ENCODE peak calls at places on chromosomes 11 and 22, in seven cellular contexts. C is psoas muscle; R is fibroblast of mammary gland; T is cardiac fibroblast; L is CD8-positive, alpha-beta T cell; M is dorsolateral prefrontal cortex; B is CD8-positive, alpha-beta memory T cell. O is an unnamed sample.

GRCh38 chr11:104918113-104918824 is 20.0 kb upstream of the CASP12 start:
- DNase-seq in R (peak), M (no peak), C (no peak), L (no peak), T (peak), B (no peak), O (no peak)

GRCh38 chr22:39900306-39901227 is at the start of gene GRAP2:
- DNase-seq in M (no peak), R (no peak), L (peak), B (peak), C (no peak), T (no peak), O (peak)

GRCh38 chr11:110305169-110306018 is 9.0 kb upstream of the RDX start:
- DNase-seq in L (no peak), T (peak), M (no peak), B (no peak), R (no peak), C (no peak), O (no peak)

GRCh38 chr11:68584097-68584496 is 100.2 kb upstream of the GAL start:
- DNase-seq in B (peak), L (peak), R (peak), M (no peak), C (peak), T (peak), O (peak)

GRCh38 chr11:77814848-77815247 is 5.7 kb downstream of the RSF1 start:
- DNase-seq in L (no peak), R (no peak), C (no peak), M (no peak), T (no peak), B (no peak), O (no peak)

GRCh38 chr22:28817919-28818859 is 17.8 kb upstream of the XBP1 start:
- DNase-seq in B (no peak), L (no peak), T (no peak), C (no peak), M (no peak), R (no peak), O (no peak)

GRCh38 chr22:20750461-20751184 is 23.3 kb upstream of the SERPIND1 start:
- DNase-seq in R (peak), B (no peak), M (peak), C (peak), L (no peak), T (peak), O (no peak)

GRCh38 chr11:112655386-112655785 is 305.8 kb upstream of the NCAM1 start:
- DNase-seq in T (peak), R (peak), C (peak), L (no peak), M (peak), B (no peak), O (no peak)

GRCh38 chr11:76589477-76589876 is 81.1 kb downstream of the LRRC32 start:
- DNase-seq in T (no peak), C (no peak), R (no peak), B (no peak), L (no peak), M (no peak), O (no peak)

GRCh38 chr22:29225422-29226090 is 19.9 kb downstream of the EMID1 start:
- DNase-seq in M (no peak), R (peak), C (peak), L (no peak), B (no peak), T (peak), O (no peak)

GRCh38 chr22:30079952-30080533 is at the start of gene HORMAD2:
- DNase-seq in T (peak), L (no peak), C (no peak), R (peak), B (no peak), M (peak), O (no peak)

GRCh38 chr11:3213659-3214419 is 4.8 kb downstream of the MRGPRG start:
- DNase-seq in C (peak), T (no peak), R (no peak), L (no peak), M (no peak), B (no peak), O (no peak)

GRCh38 chr11:119101367-119101758 is 290 bp downstream of the DPAGT1 start:
- DNase-seq in M (no peak), L (no peak), R (peak), C (no peak), T (no peak), B (no peak), O (no peak)

GRCh38 chr11:15816270-15816871 is 540.0 kb downstream of the SOX6 start:
- DNase-seq in R (peak), T (peak), B (no peak), C (no peak), L (no peak), M (no peak), O (no peak)

GRCh38 chr22:43483669-43484068 is 71.9 kb downstream of the MPPED1 start:
- DNase-seq in T (no peak), M (no peak), C (no peak), B (no peak), L (no peak), R (no peak), O (no peak)

GRCh38 chr11:62150887-62151736 is 27.3 kb downstream of the INCENP start:
- DNase-seq in M (peak), C (no peak), B (no peak), L (no peak), R (no peak), T (no peak), O (no peak)

GRCh38 chr11:18615628-18616392 is 16.2 kb downstream of the MISFA start:
- DNase-seq in T (peak), C (no peak), B (no peak), M (no peak), R (peak), L (no peak), O (no peak)

GRCh38 chr11:2713721-2714462 is 14.1 kb upstream of the KCNQ1OT1 start:
- DNase-seq in R (no peak), L (no peak), T (no peak), B (no peak), C (peak), M (no peak), O (no peak)

GRCh38 chr11:74138021-74138420 is 32.8 kb downstream of the C2CD3 start:
- DNase-seq in B (no peak), M (no peak), T (peak), C (no peak), L (no peak), R (no peak), O (no peak)

GRCh38 chr11:12102588-12103410 is 7.6 kb upstream of the MICAL2 start:
- DNase-seq in B (no peak), R (no peak), M (no peak), C (no peak), L (no peak), T (no peak), O (no peak)

GRCh38 chr11:47355283-47356128 is 3.0 kb upstream of the MYBPC3 start:
- DNase-seq in R (peak), B (no peak), L (no peak), C (peak), T (peak), M (peak), O (peak)

GRCh38 chr22:23121026-23121823 is 20.6 kb downstream of the RSPH14 start:
- DNase-seq in M (no peak), L (no peak), C (peak), B (no peak), T (peak), R (peak), O (no peak)

GRCh38 chr11:32071811-32072210 is 19.1 kb upstream of the RCN1 start:
- DNase-seq in T (peak), L (no peak), C (no peak), B (no peak), M (no peak), R (peak), O (no peak)

GRCh38 chr11:37984991-37985390 is 1387.0 kb upstream of the RAG2 start:
- DNase-seq in T (peak), B (no peak), M (no peak), L (no peak), R (no peak), C (no peak), O (no peak)

DNA sequence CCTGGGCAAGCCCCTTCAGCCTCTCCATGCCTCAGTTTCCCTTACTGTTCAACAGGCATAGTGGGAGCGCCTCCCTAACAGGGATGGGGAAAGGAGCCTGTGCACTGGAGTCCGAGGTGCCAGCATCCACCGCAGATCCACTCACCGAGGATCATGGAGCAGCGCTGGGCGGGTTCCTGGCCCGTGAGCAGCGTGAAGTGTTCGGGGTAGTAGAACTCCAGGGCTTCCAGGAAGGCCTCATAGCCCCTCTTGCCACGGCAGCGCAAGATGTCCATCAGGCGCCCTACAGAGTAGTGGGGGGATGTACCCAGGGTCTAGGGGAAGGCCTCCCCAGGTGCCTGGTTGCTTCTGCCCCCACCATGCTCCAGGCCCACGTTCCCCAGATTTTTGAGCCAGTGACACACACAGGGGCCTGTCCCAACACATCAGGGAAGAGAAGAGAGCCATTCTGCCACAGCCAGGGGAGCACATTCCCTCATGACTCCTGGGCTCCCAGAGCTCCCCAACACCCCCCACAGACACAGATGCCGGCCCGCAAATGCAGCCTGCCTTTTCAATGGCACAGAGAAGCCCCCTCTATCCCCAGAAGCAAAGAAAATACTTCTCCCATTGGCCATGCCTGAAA is 1.3 kb downstream of the CARD10 start:
- DNase-seq in T (no peak), M (no peak), C (no peak), R (no peak), B (no peak), L (no peak), O (no peak)
- H3K4me3 ChIP-seq in T (peak), M (peak), C (peak), R (peak), B (no peak), L (no peak), O (no peak)

GRCh38 chr11:120842195-120842594 is 181.7 kb upstream of the TBCEL start:
- DNase-seq in C (no peak), B (no peak), M (no peak), T (no peak), R (peak), L (no peak), O (no peak)
- H3K4me3 ChIP-seq in C (no peak), B (no peak), M (no peak), T (no peak), R (no peak), L (no peak), O (no peak)

GRCh38 chr11:34199525-34199924 is 94.1 kb downstream of the NAT10 start:
- DNase-seq in R (no peak), T (no peak), M (no peak), B (no peak), C (no peak), L (no peak), O (no peak)
- H3K4me3 ChIP-seq in R (no peak), T (no peak), M (no peak), B (no peak), C (no peak), L (no peak), O (no peak)

GRCh38 chr11:66743271-66743968 is 14.4 kb upstream of the SPTBN2 start:
- DNase-seq in L (no peak), T (no peak), M (no peak), R (no peak), C (no peak), B (no peak), O (no peak)
- H3K4me3 ChIP-seq in L (no peak), T (no peak), M (peak), R (no peak), C (peak), B (no peak), O (peak)

GRCh38 chr11:59173964-59174663 is 2.2 kb downstream of the DTX4 start:
- DNase-seq in B (no peak), R (no peak), C (no peak), M (no peak), T (peak), L (no peak), O (no peak)
- H3K4me3 ChIP-seq in B (no peak), R (no peak), C (peak), M (peak), T (no peak), L (no peak), O (no peak)

GRCh38 chr22:44550666-44551491 is 52.8 kb upstream of the RTL6 start:
- DNase-seq in R (peak), T (peak), M (no peak), B (no peak), C (peak), L (no peak), O (no peak)
- H3K4me3 ChIP-seq in R (peak), T (peak), M (peak), B (no peak), C (peak), L (no peak), O (no peak)

GRCh38 chr11:59012106-59012941 is 73.0 kb downstream of the GLYATL1 start:
- DNase-seq in M (no peak), T (no peak), L (no peak), R (no peak), B (no peak), C (no peak), O (no peak)
- H3K4me3 ChIP-seq in M (no peak), T (no peak), L (no peak), R (no peak), B (no peak), C (no peak), O (no peak)

O was measured in Jurkat, Clone E6-1.